ENCODE peak calls at places on chromosome 15, in nine cellular contexts. One of them, this sample, is unnamed.

GRCh38 chr15:31551323-31551722 is 224.7 kb downstream of the KLF13 start:
- DNase-seq in NCI-H2081: peak; percentile 25
- DNase-seq in GM18507: no peak
- DNase-seq in gastrocnemius medialis: no peak
- DNase-seq in GM04503: no peak
- DNase-seq in heart left ventricle: no peak
- DNase-seq in HEK293T: no peak
- DNase-seq in body of pancreas: no peak
- DNase-seq in astrocyte of the spinal cord: no peak
- DNase-seq in this sample: no peak

GRCh38 chr15:26790118-26790517 is 17.3 kb upstream of the GABRB3 start:
- DNase-seq in NCI-H2081: no peak
- DNase-seq in GM18507: no peak
- DNase-seq in gastrocnemius medialis: no peak
- DNase-seq in GM04503: no peak
- DNase-seq in heart left ventricle: no peak
- DNase-seq in HEK293T: no peak
- DNase-seq in body of pancreas: no peak
- DNase-seq in astrocyte of the spinal cord: no peak
- DNase-seq in this sample: no peak

GRCh38 chr15:55823699-55824098 is 80.7 kb upstream of the PRTG start:
- DNase-seq in NCI-H2081: no peak
- DNase-seq in GM18507: no peak
- DNase-seq in gastrocnemius medialis: no peak
- DNase-seq in GM04503: no peak
- DNase-seq in heart left ventricle: no peak
- DNase-seq in HEK293T: no peak
- DNase-seq in body of pancreas: no peak
- DNase-seq in astrocyte of the spinal cord: no peak
- DNase-seq in this sample: no peak

GRCh38 chr15:90376789-90377188 is 11.3 kb upstream of the IQGAP1 start:
- DNase-seq in NCI-H2081: no peak
- DNase-seq in GM18507: no peak
- DNase-seq in gastrocnemius medialis: no peak
- DNase-seq in GM04503: no peak
- DNase-seq in heart left ventricle: peak; percentile 40
- DNase-seq in HEK293T: no peak
- DNase-seq in body of pancreas: no peak
- DNase-seq in astrocyte of the spinal cord: no peak
- DNase-seq in this sample: no peak

GRCh38 chr15:61764141-61764540 is 296.1 kb downstream of the VPS13C start:
- DNase-seq in NCI-H2081: no peak
- DNase-seq in GM18507: no peak
- DNase-seq in gastrocnemius medialis: no peak
- DNase-seq in GM04503: no peak
- DNase-seq in heart left ventricle: no peak
- DNase-seq in HEK293T: no peak
- DNase-seq in body of pancreas: no peak
- DNase-seq in astrocyte of the spinal cord: no peak
- DNase-seq in this sample: no peak

GRCh38 chr15:58684751-58685150 is 64.8 kb downstream of the ADAM10 start:
- DNase-seq in NCI-H2081: no peak
- DNase-seq in GM18507: no peak
- DNase-seq in gastrocnemius medialis: no peak
- DNase-seq in GM04503: no peak
- DNase-seq in heart left ventricle: no peak
- DNase-seq in HEK293T: no peak
- DNase-seq in body of pancreas: no peak
- DNase-seq in astrocyte of the spinal cord: peak; percentile 37
- DNase-seq in this sample: no peak

GRCh38 chr15:87764461-87765236 is 491.9 kb downstream of the NTRK3 start:
- DNase-seq in NCI-H2081: no peak
- DNase-seq in GM18507: no peak
- DNase-seq in gastrocnemius medialis: no peak
- DNase-seq in GM04503: peak; percentile 78
- DNase-seq in heart left ventricle: no peak
- DNase-seq in HEK293T: no peak
- DNase-seq in body of pancreas: no peak
- DNase-seq in astrocyte of the spinal cord: peak; percentile 76
- DNase-seq in this sample: no peak

GRCh38 chr15:56732135-56732880 is 1.0 kb downstream of the ZNF280D start:
- DNase-seq in NCI-H2081: no peak
- DNase-seq in GM18507: no peak
- DNase-seq in gastrocnemius medialis: peak; percentile 18
- DNase-seq in GM04503: no peak
- DNase-seq in heart left ventricle: no peak
- DNase-seq in HEK293T: no peak
- DNase-seq in body of pancreas: peak; percentile 34
- DNase-seq in astrocyte of the spinal cord: peak; percentile 80
- DNase-seq in this sample: no peak

GRCh38 chr15:37019479-37020433 is 80.6 kb downstream of the MEIS2 start:
- DNase-seq in NCI-H2081: peak; percentile 77
- DNase-seq in GM18507: no peak
- DNase-seq in gastrocnemius medialis: no peak
- DNase-seq in GM04503: no peak
- DNase-seq in heart left ventricle: peak; percentile 28
- DNase-seq in HEK293T: peak; percentile 12
- DNase-seq in body of pancreas: peak; percentile 63
- DNase-seq in astrocyte of the spinal cord: peak; percentile 85
- DNase-seq in this sample: peak; percentile 28

GRCh38 chr15:39887832-39888231 is 32.2 kb downstream of the GPR176 start:
- DNase-seq in NCI-H2081: no peak
- DNase-seq in GM18507: no peak
- DNase-seq in gastrocnemius medialis: no peak
- DNase-seq in GM04503: no peak
- DNase-seq in heart left ventricle: no peak
- DNase-seq in HEK293T: no peak
- DNase-seq in body of pancreas: peak; percentile 57
- DNase-seq in astrocyte of the spinal cord: peak; percentile 69
- DNase-seq in this sample: no peak

GRCh38 chr15:99504823-99505551 is 60.8 kb upstream of the MEF2A start:
- DNase-seq in NCI-H2081: no peak
- DNase-seq in GM18507: no peak
- DNase-seq in gastrocnemius medialis: no peak
- DNase-seq in GM04503: no peak
- DNase-seq in heart left ventricle: no peak
- DNase-seq in HEK293T: no peak
- DNase-seq in body of pancreas: no peak
- DNase-seq in astrocyte of the spinal cord: peak; percentile 44
- DNase-seq in this sample: no peak

GRCh38 chr15:60392601-60392985 is 5.2 kb downstream of the ANXA2 start:
- DNase-seq in NCI-H2081: peak; percentile 30
- DNase-seq in GM18507: no peak
- DNase-seq in gastrocnemius medialis: no peak
- DNase-seq in GM04503: peak; percentile 69
- DNase-seq in heart left ventricle: no peak
- DNase-seq in HEK293T: no peak
- DNase-seq in body of pancreas: peak; percentile 19
- DNase-seq in astrocyte of the spinal cord: peak; percentile 89
- DNase-seq in this sample: no peak

GRCh38 chr15:44435893-44436667 is 8.7 kb downstream of the CTDSPL2 start:
- DNase-seq in NCI-H2081: no peak
- DNase-seq in GM18507: no peak
- DNase-seq in gastrocnemius medialis: no peak
- DNase-seq in GM04503: no peak
- DNase-seq in heart left ventricle: no peak
- DNase-seq in HEK293T: no peak
- DNase-seq in body of pancreas: no peak
- DNase-seq in astrocyte of the spinal cord: no peak
- DNase-seq in this sample: no peak

GRCh38 chr15:90413411-90414379 is 25.7 kb downstream of the IQGAP1 start:
- DNase-seq in NCI-H2081: no peak
- DNase-seq in GM18507: no peak
- DNase-seq in gastrocnemius medialis: no peak
- DNase-seq in GM04503: no peak
- DNase-seq in heart left ventricle: no peak
- DNase-seq in HEK293T: no peak
- DNase-seq in body of pancreas: no peak
- DNase-seq in astrocyte of the spinal cord: peak; percentile 77
- DNase-seq in this sample: no peak

GRCh38 chr15:51244366-51244977 is 93.9 kb downstream of the CYP19A1 start:
- DNase-seq in NCI-H2081: no peak
- DNase-seq in GM18507: no peak
- DNase-seq in gastrocnemius medialis: no peak
- DNase-seq in GM04503: no peak
- DNase-seq in heart left ventricle: no peak
- DNase-seq in HEK293T: no peak
- DNase-seq in body of pancreas: no peak
- DNase-seq in astrocyte of the spinal cord: no peak
- DNase-seq in this sample: no peak

GRCh38 chr15:48913141-48913540 is 35.2 kb downstream of the EID1 start:
- DNase-seq in NCI-H2081: no peak
- DNase-seq in GM18507: no peak
- DNase-seq in gastrocnemius medialis: no peak
- DNase-seq in GM04503: no peak
- DNase-seq in heart left ventricle: no peak
- DNase-seq in HEK293T: no peak
- DNase-seq in body of pancreas: no peak
- DNase-seq in astrocyte of the spinal cord: no peak
- DNase-seq in this sample: no peak

GRCh38 chr15:22892333-22892732 is 53.9 kb downstream of the NIPA2 start:
- DNase-seq in NCI-H2081: no peak
- DNase-seq in GM18507: no peak
- DNase-seq in gastrocnemius medialis: no peak
- DNase-seq in GM04503: no peak
- DNase-seq in heart left ventricle: no peak
- DNase-seq in HEK293T: no peak
- DNase-seq in body of pancreas: no peak
- DNase-seq in astrocyte of the spinal cord: no peak
- DNase-seq in this sample: no peak

GRCh38 chr15:44010114-44010513 is 183.3 kb downstream of the WDR76 start:
- DNase-seq in NCI-H2081: no peak
- DNase-seq in GM18507: no peak
- DNase-seq in gastrocnemius medialis: no peak
- DNase-seq in GM04503: peak; percentile 41
- DNase-seq in heart left ventricle: no peak
- DNase-seq in HEK293T: no peak
- DNase-seq in body of pancreas: no peak
- DNase-seq in astrocyte of the spinal cord: peak; percentile 70
- DNase-seq in this sample: no peak

GRCh38 chr15:89781055-89781454 is 4.9 kb downstream of the MESP2 start:
- DNase-seq in NCI-H2081: no peak
- DNase-seq in GM18507: no peak
- DNase-seq in gastrocnemius medialis: no peak
- DNase-seq in GM04503: no peak
- DNase-seq in heart left ventricle: no peak
- DNase-seq in HEK293T: no peak
- DNase-seq in body of pancreas: no peak
- DNase-seq in astrocyte of the spinal cord: no peak
- DNase-seq in this sample: no peak

GRCh38 chr15:82158811-82159210 is 103.7 kb downstream of the EFL1 start:
- DNase-seq in NCI-H2081: no peak
- DNase-seq in GM18507: no peak
- DNase-seq in gastrocnemius medialis: no peak
- DNase-seq in GM04503: no peak
- DNase-seq in heart left ventricle: peak; percentile 53
- DNase-seq in HEK293T: no peak
- DNase-seq in body of pancreas: peak; percentile 12
- DNase-seq in astrocyte of the spinal cord: no peak
- DNase-seq in this sample: no peak

GRCh38 chr15:65688462-65688861 is 66.7 kb downstream of the SLC24A1 start:
- DNase-seq in NCI-H2081: no peak
- DNase-seq in GM18507: no peak
- DNase-seq in gastrocnemius medialis: no peak
- DNase-seq in GM04503: no peak
- DNase-seq in heart left ventricle: no peak
- DNase-seq in HEK293T: no peak
- DNase-seq in body of pancreas: no peak
- DNase-seq in astrocyte of the spinal cord: no peak
- DNase-seq in this sample: no peak

This sample was measured in NCI-H2227 treated with DMSO at 0.1 percent for 48 hours.